ENCODE peak calls at places on chromosomes 1 and 21, in seven cellular contexts. O is neuronal stem cell, A is mesenchymal stem cell, D is IMR-90, F is H9, N is H1, P is trophoblast cell. T is an unnamed sample.

GRCh38 chr1:4755301-4756183 is 101.1 kb downstream of the AJAP1 start:
- DNase-seq in D (no peak), A (no peak), F (peak; percentile 67), P (no peak), N (peak; percentile 66), O (no peak), T (peak; percentile 90)

GRCh38 chr1:86137458-86137857 is 19.1 kb downstream of the COL24A1 start:
- DNase-seq in O (no peak), N (no peak), A (peak; percentile 88), D (peak; percentile 97), P (peak; percentile 27), F (no peak), T (no peak)

GRCh38 chr1:113940365-113941244 is 11.5 kb downstream of the HIPK1 start:
- DNase-seq in O (no peak), F (no peak), P (no peak), A (no peak), N (no peak), D (no peak), T (no peak)

GRCh38 chr1:230851291-230851691 is 17.0 kb downstream of the C1orf198 start:
- DNase-seq in O (no peak), F (peak; percentile 66), P (peak; percentile 57), A (peak; percentile 82), N (no peak), D (peak; percentile 55), T (peak; percentile 98)

GRCh38 chr1:77847621-77848080 is 40.8 kb upstream of the NEXN start:
- DNase-seq in N (no peak), P (no peak), O (no peak), D (no peak), F (no peak), A (no peak), T (no peak)

GRCh38 chr21:44613386-44614155 is 1.7 kb downstream of the KRTAP10-8 start:
- DNase-seq in N (no peak), A (no peak), F (no peak), P (no peak), D (no peak), O (no peak), T (no peak)

GRCh38 chr1:173117108-173117633 is 66.4 kb upstream of the TNFSF18 start:
- DNase-seq in O (no peak), F (no peak), A (no peak), P (peak; percentile 11), D (no peak), N (no peak), T (no peak)

GRCh38 chr1:116488052-116488451 is 82.8 kb downstream of the CD58 start:
- DNase-seq in F (no peak), A (no peak), O (no peak), N (no peak), D (no peak), P (no peak), T (no peak)

GRCh38 chr1:59926381-59927243 is at the start of gene CYP2J2:
- DNase-seq in P (peak; percentile 46), N (no peak), O (peak; percentile 5), F (peak; percentile 76), D (no peak), A (peak; percentile 17), T (peak; percentile 51)

GRCh38 chr1:43558346-43558841 is 27.7 kb downstream of the PTPRF start:
- DNase-seq in F (peak; percentile 62), N (no peak), P (no peak), O (no peak), D (peak; percentile 42), A (peak; percentile 78), T (peak; percentile 85)

GRCh38 chr1:153652795-153653507 is 5.6 kb upstream of the SNAPIN start:
- DNase-seq in O (no peak), D (peak; percentile 64), N (no peak), A (peak; percentile 39), F (no peak), P (peak; percentile 72), T (peak; percentile 63)

GRCh38 chr1:226766565-226766964 is 27.5 kb upstream of the ITPKB start:
- DNase-seq in N (no peak), D (no peak), A (no peak), O (no peak), F (no peak), P (no peak), T (no peak)

GRCh38 chr1:165129568-165130164 is 226.8 kb downstream of the LMX1A start:
- DNase-seq in N (peak; percentile 53), D (peak; percentile 9), A (peak; percentile 18), P (peak; percentile 79), F (peak; percentile 89), O (peak; percentile 82), T (peak; percentile 90)

GRCh38 chr1:214379254-214379970 is 98.5 kb downstream of the SMYD2 start:
- DNase-seq in D (no peak), P (peak; percentile 52), A (no peak), N (no peak), F (no peak), O (no peak), T (peak; percentile 97)

GRCh38 chr1:53606197-53607095 is 132.5 kb downstream of the GLIS1 start:
- DNase-seq in D (no peak), A (no peak), O (no peak), F (no peak), P (no peak), N (no peak), T (peak; percentile 32)

GRCh38 chr1:8351693-8352470 is 34.0 kb downstream of the SLC45A1 start:
- DNase-seq in A (no peak), N (no peak), F (peak; percentile 83), D (no peak), P (peak; percentile 51), O (no peak), T (peak; percentile 68)

GRCh38 chr1:99691175-99691574 is 45.3 kb downstream of the PALMD start:
- DNase-seq in A (peak; percentile 24), D (no peak), N (no peak), O (no peak), F (no peak), P (no peak), T (no peak)

GRCh38 chr1:201648066-201648910 is 109.4 kb downstream of the NAV1 start:
- DNase-seq in O (peak; percentile 39), A (peak; percentile 86), D (peak; percentile 75), F (peak; percentile 65), P (no peak), N (no peak), T (peak; percentile 68)

GRCh38 chr1:221715321-221716169 is 26.3 kb downstream of the DUSP10 start:
- DNase-seq in P (no peak), A (peak; percentile 88), D (peak; percentile 77), N (peak; percentile 87), O (no peak), F (peak; percentile 92), T (peak; percentile 89)

DNA sequence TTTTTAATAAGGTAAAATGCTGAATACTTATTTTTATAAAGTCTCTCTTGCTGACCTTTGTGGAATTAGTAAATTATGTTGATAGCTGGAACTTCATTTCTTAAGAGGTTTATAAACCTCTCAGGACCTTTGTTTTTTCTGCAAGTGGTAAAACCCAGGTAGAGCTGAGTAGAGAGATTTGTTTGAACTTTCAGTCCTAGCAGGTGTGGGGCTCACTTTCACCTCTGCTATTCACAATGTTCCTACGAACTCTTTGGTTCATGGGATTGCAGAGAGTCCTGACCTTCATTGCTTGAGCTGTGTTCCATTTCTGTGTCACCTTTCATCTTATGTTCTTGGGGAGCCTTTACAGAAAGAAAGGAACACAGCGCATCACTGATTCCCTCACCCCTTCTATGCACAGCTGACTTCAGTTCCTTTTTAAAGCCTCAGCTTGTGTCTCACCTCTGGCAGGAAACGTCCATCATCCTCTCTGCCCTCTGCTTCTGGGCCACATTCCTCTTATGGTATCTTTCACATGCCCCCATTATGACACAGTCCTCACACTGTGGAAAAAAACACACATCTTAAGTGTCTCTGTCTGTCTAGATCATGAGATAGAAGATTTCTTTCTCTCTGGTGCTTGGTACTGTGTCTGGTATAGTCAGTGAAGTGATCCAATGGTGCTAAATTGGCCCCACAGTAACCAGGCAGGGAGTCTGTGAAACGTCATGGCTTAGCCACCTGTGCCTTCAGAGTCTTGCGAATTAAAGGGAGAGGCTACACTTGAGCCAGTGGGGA is 262.5 kb upstream of the B3GALT2 start:
- DNase-seq in F (no peak), N (no peak), A (peak; percentile 24), D (no peak), P (no peak), O (no peak), T (no peak)
- H3K23ac ChIP-seq in F (no peak overlapping the region), N (no peak overlapping the region), A (no peak overlapping the region), D (no peak overlapping the region), P (no peak overlapping the region), O (no peak overlapping the region), T (peak overlapping the region; percentile 30)

DNA sequence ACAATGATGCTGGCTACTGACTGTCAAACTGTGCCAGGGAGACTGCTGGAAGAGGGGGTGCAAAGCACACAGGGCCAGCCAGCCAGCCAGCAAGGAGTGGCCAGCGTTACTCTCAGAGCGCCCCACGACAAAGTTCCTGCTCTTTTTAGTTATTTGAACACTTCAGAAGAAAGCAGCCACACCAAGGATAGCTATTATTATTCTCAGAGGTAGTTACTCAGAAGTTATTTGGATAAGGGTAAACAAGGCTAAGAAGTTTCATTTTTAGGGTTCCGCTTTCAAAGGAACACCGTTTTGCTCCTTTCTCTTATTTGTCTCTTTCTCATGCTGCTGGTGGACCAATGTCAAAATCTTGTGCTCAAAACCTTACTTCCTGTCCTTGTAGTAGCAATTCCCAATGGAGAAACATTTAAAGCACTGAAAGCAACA is 59.9 kb downstream of the VANGL2 start:
- DNase-seq in P (no peak), O (no peak), D (no peak), A (no peak), N (no peak), F (no peak), T (no peak)
- H3K23ac ChIP-seq in P (no peak overlapping the region), O (no peak overlapping the region), D (no peak overlapping the region), A (no peak overlapping the region), N (no peak overlapping the region), F (no peak overlapping the region), T (no peak overlapping the region)

GRCh38 chr1:24544239-24544638 is 11.6 kb upstream of the NCMAP start:
- DNase-seq in P (peak; percentile 73), N (no peak), A (no peak), F (no peak), O (no peak), D (no peak), T (no peak)

GRCh38 chr1:24551290-24551859 is 4.5 kb upstream of the NCMAP start:
- DNase-seq in P (no peak), N (no peak), A (no peak), D (no peak), F (no peak), O (no peak), T (no peak)

GRCh38 chr1:24545673-24546072 is 10.2 kb upstream of the NCMAP start:
- DNase-seq in P (no peak), N (no peak), A (no peak), F (no peak), O (no peak), D (no peak), T (no peak)

GRCh38 chr1:24547195-24547594 is 8.7 kb upstream of the NCMAP start:
- DNase-seq in N (no peak), O (no peak), A (peak; percentile 26), D (no peak), P (no peak), F (no peak), T (no peak)

GRCh38 chr1:24548070-24548469 is 7.8 kb upstream of the NCMAP start:
- DNase-seq in N (no peak), F (no peak), D (no peak), A (no peak), O (no peak), P (no peak), T (no peak)
- H3K23ac ChIP-seq in N (no peak overlapping the region), F (no peak overlapping the region), D (no peak overlapping the region), A (no peak overlapping the region), O (no peak overlapping the region), P (no peak overlapping the region), T (no peak overlapping the region)

DNA sequence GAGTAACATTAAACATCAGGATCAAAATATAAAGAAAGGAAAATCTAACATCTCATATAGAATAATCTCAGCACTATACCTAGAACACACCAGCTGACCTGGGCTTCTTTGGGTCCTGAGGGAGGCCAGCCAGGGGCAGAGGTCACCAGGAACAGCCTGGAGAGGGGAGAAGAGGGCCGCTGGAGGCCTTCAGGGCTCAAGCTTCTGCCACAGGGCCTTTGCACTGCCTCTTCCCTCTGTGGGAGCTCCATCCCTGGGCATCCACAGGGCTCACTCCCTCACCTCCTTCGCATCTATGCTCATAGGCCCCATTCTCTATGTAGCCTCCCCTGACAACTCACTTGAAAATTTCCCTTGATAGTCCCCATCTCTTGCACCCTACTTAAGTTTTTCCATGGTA is 73.9 kb downstream of the HIVEP3 start:
- DNase-seq in O (no peak), N (no peak), D (no peak), F (no peak), A (no peak), P (no peak), T (no peak)
- H3K23ac ChIP-seq in O (no peak overlapping the region), N (no peak overlapping the region), D (no peak overlapping the region), F (no peak overlapping the region), A (no peak overlapping the region), P (no peak overlapping the region), T (no peak overlapping the region)

T was measured in mesendoderm.